ENCODE peak calls at places on chromosomes 1 and 21, in seven cellular contexts. L is H1, I is GM12878, B is IMR-90, M is HepG2, A is K562, H is SK-N-SH. O is an unnamed sample. For H4K20me1, the result is how much of the 10 kb centered on the place peaks cover.

GRCh38 chr1:77824083-77824482 is 44.6 kb downstream of the MIGA1 start:
- DNase-seq in L (no peak), I (no peak), B (peak), M (peak), A (no peak), H (no peak), O (peak)

GRCh38 chr1:84253891-84254290 is 47.6 kb upstream of the SAMD13 start:
- DNase-seq in L (no peak), I (no peak), B (peak), M (peak), A (no peak), H (no peak), O (peak)

GRCh38 chr1:39509360-39510009 is 18.0 kb downstream of the BMP8A start:
- DNase-seq in L (no peak), I (peak), B (peak), M (no peak), A (no peak), H (no peak), O (no peak)

GRCh38 chr1:241396747-241397691 is 40.0 kb upstream of the RGS7 start:
- DNase-seq in L (no peak), I (no peak), B (peak), M (no peak), A (no peak), H (no peak), O (no peak)

GRCh38 chr1:170707959-170708666 is 44.2 kb downstream of the PRRX1 start:
- DNase-seq in L (no peak), I (no peak), B (peak), M (peak), A (no peak), H (no peak), O (peak)

GRCh38 chr21:33971492-33972013 is 55.9 kb upstream of the ATP5PO start:
- DNase-seq in L (no peak), I (no peak), B (peak), M (peak), A (no peak), H (no peak), O (no peak)

GRCh38 chr1:228938248-228938891 is 203.1 kb downstream of the RHOU start:
- DNase-seq in L (no peak), I (no peak), B (no peak), M (peak), A (no peak), H (no peak), O (no peak)

GRCh38 chr1:156893048-156893953 is at the start of gene PEAR1:
- DNase-seq in L (no peak), I (no peak), B (peak), M (no peak), A (no peak), H (no peak), O (no peak)

GRCh38 chr21:35226960-35227741 is 178.0 kb upstream of the RUNX1 start:
- DNase-seq in L (no peak), I (peak), B (no peak), M (no peak), A (no peak), H (no peak), O (no peak)

GRCh38 chr1:111510003-111510380 is 6.6 kb upstream of the ADORA3 start:
- DNase-seq in L (no peak), I (no peak), B (no peak), M (no peak), A (no peak), H (no peak), O (no peak)

GRCh38 chr1:42756956-42757891 is 9.6 kb downstream of the P3H1 start:
- DNase-seq in L (no peak), I (no peak), B (peak), M (peak), A (peak), H (peak), O (peak)

GRCh38 chr1:39087109-39087834 is 61.1 kb downstream of the NDUFS5 start:
- DNase-seq in L (no peak), I (no peak), B (peak), M (no peak), A (no peak), H (no peak), O (no peak)

GRCh38 chr1:161020573-161021167 is at the start of gene F11R:
- DNase-seq in L (no peak), I (no peak), B (no peak), M (peak), A (peak), H (peak), O (no peak)

GRCh38 chr1:153985341-153985912 is 712 bp downstream of the RAB13 start:
- DNase-seq in L (no peak), I (no peak), B (peak), M (no peak), A (peak), H (no peak), O (no peak)

GRCh38 chr1:226123212-226123560 is 60.7 kb downstream of the H3-3A start:
- DNase-seq in L (no peak), I (no peak), B (no peak), M (no peak), A (no peak), H (peak), O (no peak)

GRCh38 chr21:25809013-25809412 is 74.2 kb downstream of the GABPA start:
- DNase-seq in L (no peak), I (no peak), B (peak), M (no peak), A (no peak), H (no peak), O (no peak)

GRCh38 chr1:222546548-222547259 is 1.2 kb downstream of the HHIPL2 start:
- DNase-seq in L (no peak), I (no peak), B (peak), M (peak), A (no peak), H (peak), O (no peak)

GRCh38 chr1:245645406-245645805 is 490.6 kb downstream of the KIF26B start:
- DNase-seq in L (no peak), I (peak), B (no peak), M (no peak), A (no peak), H (no peak), O (no peak)

GRCh38 chr1:229238674-229239415 is 32.1 kb upstream of the RAB4A start:
- DNase-seq in L (no peak), I (no peak), B (no peak), M (no peak), A (no peak), H (no peak), O (no peak)

GRCh38 chr1:212638419-212639151 is 30.0 kb downstream of the ATF3 start:
- DNase-seq in L (no peak), I (no peak), B (peak), M (no peak), A (no peak), H (peak), O (no peak)

GRCh38 chr1:109760581-109761226 is 3.0 kb downstream of the EPS8L3 start:
- DNase-seq in L (no peak), I (no peak), B (no peak), M (no peak), A (no peak), H (no peak), O (no peak)

GRCh38 chr1:183195146-183195571 is 9.1 kb downstream of the LAMC2 start:
- DNase-seq in L (no peak), I (no peak), B (peak), M (no peak), A (no peak), H (no peak), O (peak)

GRCh38 chr1:79501153-79501552 is 494.6 kb upstream of the ADGRL4 start:
- DNase-seq in L (no peak), I (no peak), B (no peak), M (no peak), A (no peak), H (no peak), O (no peak)

GRCh38 chr1:207825296-207825695 is 73.4 kb downstream of the CD46 start:
- DNase-seq in L (no peak), I (no peak), B (no peak), M (no peak), A (no peak), H (no peak), O (no peak)

GRCh38 chr21:34938079-34938764 is 110.9 kb downstream of the RUNX1 start:
- DNase-seq in L (no peak), I (no peak), B (peak), M (no peak), A (no peak), H (no peak), O (no peak)

GRCh38 chr1:245288796-245289195 is 134.0 kb downstream of the KIF26B start:
- DNase-seq in L (no peak), I (no peak), B (peak), M (no peak), A (no peak), H (no peak), O (peak)

GRCh38 chr21:31497939-31498338 is 153.9 kb upstream of the TIAM1 start:
- DNase-seq in L (no peak), I (no peak), B (no peak), M (no peak), A (no peak), H (no peak), O (no peak)

GRCh38 chr1:44677201-44677520 is 2.6 kb downstream of the ARMH1 start:
- DNase-seq in L (no peak), I (no peak), B (peak), M (peak), A (peak), H (peak), O (no peak)

GRCh38 chr21:33881689-33882440 is 33.7 kb downstream of the ATP5PO start:
- DNase-seq in L (no peak), I (no peak), B (no peak), M (no peak), A (no peak), H (no peak), O (no peak)

GRCh38 chr21:44766818-44767354 is 34.7 kb downstream of the UBE2G2 start:
- DNase-seq in L (no peak), I (no peak), B (no peak), M (no peak), A (no peak), H (peak), O (no peak)

GRCh38 chr1:18643154-18644012 is 12.7 kb downstream of the PAX7 start:
- DNase-seq in L (no peak), I (no peak), B (no peak), M (peak), A (no peak), H (peak), O (no peak)

GRCh38 chr1:26066857-26067256 is 573 bp downstream of the TRIM63 start:
- DNase-seq in L (no peak), I (no peak), B (no peak), M (no peak), A (peak), H (peak), O (no peak)

GRCh38 chr1:240941706-240942370 is 329.9 kb upstream of the GREM2 start:
- DNase-seq in L (no peak), I (no peak), B (no peak), M (no peak), A (no peak), H (no peak), O (no peak)

GRCh38 chr1:50564417-50564816 is 141.2 kb upstream of the DMRTA2 start:
- DNase-seq in L (no peak), I (no peak), B (no peak), M (no peak), A (no peak), H (no peak), O (no peak)

GRCh38 chr1:24704411-24705259 is 40.6 kb upstream of the CLIC4 start:
- DNase-seq in L (no peak), I (no peak), B (peak), M (no peak), A (peak), H (peak), O (no peak)

GRCh38 chr1:53631622-53632310 is 107.2 kb downstream of the GLIS1 start:
- DNase-seq in L (no peak), I (no peak), B (no peak), M (no peak), A (no peak), H (no peak), O (no peak)

GRCh38 chr1:204345941-204346678 is 13.6 kb downstream of the PLEKHA6 start:
- DNase-seq in L (no peak), I (no peak), B (no peak), M (no peak), A (no peak), H (no peak), O (no peak)

GRCh38 chr1:94321662-94322061 is 84.3 kb upstream of the ARHGAP29 start:
- DNase-seq in L (no peak), I (no peak), B (no peak), M (no peak), A (no peak), H (peak), O (no peak)

GRCh38 chr1:94325379-94326302 is 88.3 kb upstream of the ARHGAP29 start:
- DNase-seq in L (no peak), I (no peak), B (peak), M (peak), A (no peak), H (no peak), O (peak)

GRCh38 chr1:94324168-94324544 is 86.8 kb upstream of the ARHGAP29 start:
- DNase-seq in L (no peak), I (no peak), B (peak), M (no peak), A (no peak), H (no peak), O (no peak)

GRCh38 chr1:94322696-94323095 is 85.3 kb upstream of the ARHGAP29 start:
- DNase-seq in L (no peak), I (no peak), B (no peak), M (no peak), A (no peak), H (no peak), O (peak)

GRCh38 chr1:94323311-94324167 is 86.2 kb upstream of the ARHGAP29 start:
- DNase-seq in L (no peak), I (no peak), B (no peak), M (no peak), A (no peak), H (no peak), O (no peak)
- H4K20me1 ChIP-seq in L (under half), I (under half), B (under half), M (under half), A (under half), H (under half), O (under half)

GRCh38 chr1:200990114-200990513 is 33.4 kb downstream of the KIF21B start:
- DNase-seq in L (no peak), I (no peak), B (no peak), M (no peak), A (no peak), H (no peak), O (no peak)
- TF ChIP-seq RAD21 in L (no peak), I (no peak), B (no peak), M (no peak), A (no peak), H (no peak), O (no peak)

DNA sequence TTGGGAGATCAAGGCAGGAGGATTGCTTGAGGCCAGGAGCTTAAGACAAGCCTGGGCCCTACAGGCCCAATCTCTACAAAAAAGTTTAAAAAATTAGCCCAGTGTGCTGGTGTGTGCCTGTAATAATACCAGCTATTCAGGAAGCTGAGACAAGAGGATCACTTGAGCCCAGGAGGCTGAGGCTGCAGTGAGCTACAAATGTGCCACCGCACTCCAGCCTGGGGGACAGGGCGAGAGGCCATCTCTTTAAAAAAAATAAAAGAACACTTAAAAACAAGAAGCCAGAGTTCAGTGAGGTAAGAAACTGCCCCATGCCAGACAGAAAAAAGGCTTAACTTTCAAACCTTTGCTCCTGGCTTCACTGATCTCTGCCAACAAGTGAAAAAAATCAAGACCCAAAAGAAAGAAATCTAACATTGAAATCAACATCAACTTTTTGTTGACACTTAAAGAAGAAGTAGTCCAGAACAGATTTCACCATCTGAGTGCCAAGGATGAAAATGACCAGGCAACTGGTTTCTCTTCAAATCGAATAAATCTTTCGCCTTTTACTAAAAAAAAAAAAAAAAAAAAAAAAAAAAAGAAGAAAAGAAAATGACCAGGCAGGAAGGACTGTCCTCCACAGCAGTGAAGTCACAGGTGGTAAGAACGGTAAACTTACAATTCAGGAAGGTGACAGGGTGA is 51.2 kb downstream of the SLC45A1 start:
- DNase-seq in L (no peak), I (no peak), B (no peak), M (no peak), A (no peak), H (no peak), O (no peak)
- H4K20me1 ChIP-seq in L (under half), I (under half), B (half or more), M (half or more), A (under half), H (under half), O (under half)

DNA sequence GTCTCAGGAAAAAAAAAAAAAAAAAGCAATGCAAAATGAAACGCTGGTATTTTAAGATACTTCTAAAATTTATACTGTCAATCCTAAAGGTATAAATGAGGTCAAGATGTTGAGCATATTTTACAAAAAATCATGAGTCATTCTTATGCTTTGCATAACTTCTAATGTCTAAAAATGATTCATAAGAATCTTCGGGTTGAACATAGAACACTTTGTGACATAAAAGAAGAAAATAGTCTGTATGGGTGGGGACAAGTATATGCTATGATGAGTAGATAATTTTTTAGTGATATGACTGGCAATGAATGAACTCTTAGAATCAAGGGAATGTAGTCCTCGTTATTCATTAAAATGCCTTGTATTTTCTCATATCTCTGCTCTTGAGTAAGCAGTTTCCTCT is 416.9 kb upstream of the USP24 start:
- DNase-seq in L (no peak), I (no peak), B (peak), M (no peak), A (no peak), H (no peak), O (no peak)
- TF ChIP-seq RAD21 in L (no peak), I (no peak), B (no peak), M (no peak), A (no peak), H (no peak), O (no peak)

O was measured in HCT116.